ENCODE peak calls at places on chromosomes 6 and 20, in four cellular contexts. One of them, this sample, is unnamed.

GRCh38 chr6:34248198-34248726 is 544 bp downstream of the SMIM29 start:
- DNase-seq in K562: peak
- DNase-seq in HepG2: peak
- DNase-seq in WTC11: peak
- DNase-seq in this sample: peak

GRCh38 chr6:36634317-36634716 is 40.2 kb downstream of the SRSF3 start:
- DNase-seq in HepG2: no peak
- DNase-seq in K562: no peak
- DNase-seq in WTC11: no peak
- DNase-seq in this sample: no peak

GRCh38 chr20:60316759-60317158 is 358.5 kb downstream of the CDH26 start:
- DNase-seq in K562: no peak
- DNase-seq in HepG2: no peak
- DNase-seq in WTC11: no peak
- DNase-seq in this sample: no peak

GRCh38 chr6:16319813-16320532 is 81.6 kb downstream of the GMPR start:
- DNase-seq in WTC11: no peak
- DNase-seq in K562: peak
- DNase-seq in HepG2: no peak
- DNase-seq in this sample: no peak

GRCh38 chr6:2412731-2413130 is 167.3 kb upstream of the GMDS start:
- DNase-seq in K562: no peak
- DNase-seq in HepG2: no peak
- DNase-seq in WTC11: no peak
- DNase-seq in this sample: no peak

GRCh38 chr6:76264466-76264865 is 192.0 kb upstream of the IMPG1 start:
- DNase-seq in K562: no peak
- DNase-seq in WTC11: no peak
- DNase-seq in HepG2: no peak
- DNase-seq in this sample: no peak

GRCh38 chr6:136403166-136403980 is 113.7 kb upstream of the BCLAF1 start:
- DNase-seq in WTC11: no peak
- DNase-seq in K562: peak
- DNase-seq in HepG2: no peak
- DNase-seq in this sample: no peak

GRCh38 chr20:48904566-48905321 is 16.8 kb upstream of the ARFGEF2 start:
- DNase-seq in WTC11: peak
- DNase-seq in HepG2: peak
- DNase-seq in K562: peak
- DNase-seq in this sample: peak

GRCh38 chr20:35467339-35468224 is 12.2 kb downstream of the CEP250 start:
- DNase-seq in K562: no peak
- DNase-seq in HepG2: peak
- DNase-seq in WTC11: no peak
- DNase-seq in this sample: no peak

GRCh38 chr6:133895573-133896343 is 6.8 kb downstream of the TCF21 start:
- DNase-seq in HepG2: no peak
- DNase-seq in WTC11: peak
- DNase-seq in K562: no peak
- DNase-seq in this sample: no peak

GRCh38 chr6:65259080-65259479 is 447.9 kb downstream of the EYS start:
- DNase-seq in HepG2: peak
- DNase-seq in WTC11: no peak
- DNase-seq in K562: no peak
- DNase-seq in this sample: no peak

GRCh38 chr6:157989541-157990289 is 8.1 kb downstream of the SYNJ2 start:
- DNase-seq in K562: peak
- DNase-seq in WTC11: no peak
- DNase-seq in HepG2: no peak
- DNase-seq in this sample: peak

GRCh38 chr6:30806581-30807183 is 62.3 kb upstream of the IER3 start:
- DNase-seq in HepG2: no peak
- DNase-seq in WTC11: no peak
- DNase-seq in K562: no peak
- DNase-seq in this sample: no peak

GRCh38 chr20:34017610-34018009 is 23.9 kb downstream of the RALY start:
- DNase-seq in WTC11: no peak
- DNase-seq in HepG2: no peak
- DNase-seq in K562: no peak
- DNase-seq in this sample: no peak

GRCh38 chr6:168155193-168155592 is 76.2 kb upstream of the FRMD1 start:
- DNase-seq in WTC11: no peak
- DNase-seq in K562: no peak
- DNase-seq in HepG2: no peak
- DNase-seq in this sample: no peak

GRCh38 chr6:156396791-156397418 is 380.3 kb upstream of the ARID1B start:
- DNase-seq in K562: no peak
- DNase-seq in WTC11: peak
- DNase-seq in HepG2: no peak
- DNase-seq in this sample: no peak

GRCh38 chr6:139943391-139943790 is 568.9 kb upstream of the CITED2 start:
- DNase-seq in HepG2: peak
- DNase-seq in K562: no peak
- DNase-seq in WTC11: no peak
- DNase-seq in this sample: no peak

GRCh38 chr6:27130668-27131428 is 116.7 kb upstream of the PRSS16 start:
- DNase-seq in HepG2: no peak
- DNase-seq in K562: no peak
- DNase-seq in WTC11: no peak
- DNase-seq in this sample: no peak

GRCh38 chr6:73579851-73580246 is 59.0 kb upstream of the EEF1A1 start:
- DNase-seq in WTC11: no peak
- DNase-seq in HepG2: peak
- DNase-seq in K562: peak
- DNase-seq in this sample: no peak

GRCh38 chr6:165805067-165805525 is 142.1 kb upstream of the PDE10A start:
- DNase-seq in WTC11: peak
- DNase-seq in K562: no peak
- DNase-seq in HepG2: no peak
- DNase-seq in this sample: no peak

GRCh38 chr6:122696853-122697252 is 82.7 kb upstream of the FABP7 start:
- DNase-seq in K562: no peak
- DNase-seq in WTC11: no peak
- DNase-seq in HepG2: peak
- DNase-seq in this sample: no peak

GRCh38 chr6:90249044-90249443 is 47.6 kb downstream of the BACH2 start:
- DNase-seq in K562: no peak
- DNase-seq in HepG2: no peak
- DNase-seq in WTC11: no peak
- DNase-seq in this sample: no peak

GRCh38 chr6:22036699-22037098 is 260.1 kb downstream of the PRL start:
- DNase-seq in HepG2: no peak
- DNase-seq in K562: no peak
- DNase-seq in WTC11: no peak
- DNase-seq in this sample: no peak

GRCh38 chr20:44167736-44168135 is 19.3 kb downstream of the JPH2 start:
- DNase-seq in K562: no peak
- DNase-seq in HepG2: no peak
- DNase-seq in WTC11: no peak
- DNase-seq in this sample: no peak

GRCh38 chr6:128932061-128932460 is 49.1 kb downstream of the LAMA2 start:
- DNase-seq in HepG2: no peak
- DNase-seq in WTC11: no peak
- DNase-seq in K562: no peak
- DNase-seq in this sample: no peak

GRCh38 chr20:2539341-2539740 is 3.0 kb downstream of the TMC2 start:
- DNase-seq in K562: no peak
- DNase-seq in HepG2: peak
- DNase-seq in WTC11: no peak
- DNase-seq in this sample: no peak

GRCh38 chr6:53734473-53735299 is 60.1 kb upstream of the LRRC1 start:
- DNase-seq in WTC11: peak
- DNase-seq in K562: no peak
- DNase-seq in HepG2: peak
- DNase-seq in this sample: peak

GRCh38 chr6:33116417-33116816 is 40.6 kb downstream of the HLA-DPB1 start:
- DNase-seq in HepG2: no peak
- DNase-seq in WTC11: peak
- DNase-seq in K562: no peak
- DNase-seq in this sample: no peak

GRCh38 chr20:35276408-35276807 is 1.5 kb downstream of the MMP24OS start:
- DNase-seq in WTC11: no peak
- DNase-seq in HepG2: no peak
- DNase-seq in K562: no peak
- DNase-seq in this sample: no peak

GRCh38 chr6:145722190-145722589 is 13.1 kb downstream of the EPM2A start:
- DNase-seq in WTC11: no peak
- DNase-seq in HepG2: no peak
- DNase-seq in K562: no peak
- DNase-seq in this sample: no peak

GRCh38 chr6:125798734-125799510 is 8.2 kb downstream of the NCOA7 start:
- DNase-seq in WTC11: no peak
- DNase-seq in HepG2: no peak
- DNase-seq in K562: no peak
- DNase-seq in this sample: no peak

GRCh38 chr6:123636771-123637170 is at the start of gene TRDN:
- DNase-seq in HepG2: no peak
- DNase-seq in WTC11: no peak
- DNase-seq in K562: no peak
- DNase-seq in this sample: no peak

GRCh38 chr6:152206072-152206818 is 398.8 kb downstream of the ESR1 start:
- DNase-seq in K562: peak
- DNase-seq in WTC11: peak
- DNase-seq in HepG2: peak
- DNase-seq in this sample: no peak

GRCh38 chr6:52020961-52021570 is 66.3 kb downstream of the PKHD1 start:
- DNase-seq in K562: peak
- DNase-seq in WTC11: no peak
- DNase-seq in HepG2: peak
- DNase-seq in this sample: peak

DNA sequence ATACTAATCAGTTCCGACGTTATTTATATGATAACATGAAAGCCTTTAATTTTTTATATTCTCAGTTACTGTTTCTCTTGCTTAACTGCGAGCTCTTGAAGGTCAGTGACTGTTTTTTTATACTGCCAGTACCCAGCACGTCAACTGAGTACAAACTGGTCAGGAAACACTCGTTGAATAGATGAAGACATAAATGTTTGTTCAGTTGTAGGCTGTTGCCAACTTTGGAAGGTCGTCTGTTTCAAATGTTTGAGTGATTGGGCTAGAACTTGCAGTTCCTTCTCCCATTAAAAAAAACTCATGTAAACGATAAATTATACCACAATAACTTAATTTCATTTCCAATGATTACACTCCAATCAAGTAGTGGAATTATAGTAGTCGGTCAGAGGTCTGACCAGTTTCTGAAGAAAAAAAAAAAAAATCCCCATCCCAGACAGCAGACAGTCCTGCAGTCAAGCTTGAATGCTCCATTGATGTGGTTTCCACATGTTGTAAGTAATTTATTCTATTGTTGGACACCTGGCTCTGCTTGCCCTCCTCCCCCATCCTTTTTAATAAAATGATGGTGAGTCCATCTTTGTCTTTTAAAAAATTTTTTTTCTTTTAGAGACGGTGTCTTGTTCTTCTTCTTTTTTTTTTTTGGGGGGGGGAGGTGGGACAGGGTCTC is 81.1 kb downstream of the SASH1 start:
- DNase-seq in HepG2: no peak
- DNase-seq in K562: no peak
- DNase-seq in WTC11: no peak
- DNase-seq in this sample: no peak
- TF ChIP-seq FOXJ3 in HepG2: no peak
- TF ChIP-seq FOXJ3 in K562: no peak
- TF ChIP-seq FOXJ3 in WTC11: no peak
- TF ChIP-seq FOXJ3 in this sample: no peak

DNA sequence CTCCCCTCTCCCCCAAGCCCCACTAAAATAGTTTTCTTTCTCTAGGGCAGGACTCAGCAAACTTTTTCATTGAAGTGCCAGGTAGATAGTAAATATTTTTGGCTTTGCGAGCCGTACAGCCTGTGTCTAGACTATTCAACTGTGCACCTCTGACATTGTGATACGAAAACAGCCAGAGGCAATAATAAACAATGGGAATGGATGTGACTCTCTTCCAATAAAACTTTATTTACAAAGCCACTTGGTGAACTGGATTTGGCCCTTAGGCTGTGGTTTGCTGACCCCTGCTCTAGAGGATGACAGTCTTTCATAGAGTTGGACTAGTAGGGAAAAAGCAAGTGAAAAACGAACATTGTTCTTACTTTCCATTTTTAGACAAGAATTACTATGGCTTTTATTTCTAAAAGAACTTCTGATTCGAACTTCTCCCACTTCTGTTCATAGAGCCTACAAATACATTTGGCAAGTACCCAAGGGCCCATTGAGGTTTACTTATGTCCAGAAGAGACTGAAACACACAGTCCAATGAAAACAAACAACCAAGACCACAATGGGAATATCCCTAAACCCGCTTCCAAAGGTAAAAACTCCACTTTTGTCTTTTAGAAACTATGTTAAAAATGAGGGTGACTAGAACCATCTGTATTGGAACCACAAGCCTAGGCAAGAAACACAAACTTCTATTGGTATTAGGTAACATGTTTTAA is 46.4 kb upstream of the CDKAL1 start:
- DNase-seq in WTC11: no peak
- DNase-seq in K562: no peak
- DNase-seq in HepG2: no peak
- DNase-seq in this sample: no peak
- TF ChIP-seq FOXJ3 in WTC11: no peak
- TF ChIP-seq FOXJ3 in K562: no peak
- TF ChIP-seq FOXJ3 in HepG2: no peak
- TF ChIP-seq FOXJ3 in this sample: no peak

GRCh38 chr6:154450498-154450897 is 60.0 kb downstream of the CNKSR3 start:
- DNase-seq in HepG2: no peak
- DNase-seq in K562: no peak
- DNase-seq in WTC11: no peak
- DNase-seq in this sample: no peak
- TF ChIP-seq FOXJ3 in HepG2: no peak
- TF ChIP-seq FOXJ3 in K562: no peak
- TF ChIP-seq FOXJ3 in WTC11: no peak
- TF ChIP-seq FOXJ3 in this sample: no peak

GRCh38 chr20:10921491-10922010 is 247.8 kb upstream of the JAG1 start:
- DNase-seq in HepG2: no peak
- DNase-seq in K562: no peak
- DNase-seq in WTC11: no peak
- DNase-seq in this sample: no peak

GRCh38 chr20:10922521-10922920 is 248.7 kb upstream of the JAG1 start:
- DNase-seq in K562: no peak
- DNase-seq in HepG2: no peak
- DNase-seq in WTC11: no peak
- DNase-seq in this sample: no peak

GRCh38 chr20:10924628-10925266 is 250.9 kb upstream of the JAG1 start:
- DNase-seq in HepG2: no peak
- DNase-seq in WTC11: no peak
- DNase-seq in K562: no peak
- DNase-seq in this sample: no peak

GRCh38 chr20:10920396-10920795 is 246.6 kb upstream of the JAG1 start:
- DNase-seq in WTC11: no peak
- DNase-seq in HepG2: no peak
- DNase-seq in K562: no peak
- DNase-seq in this sample: no peak

GRCh38 chr20:10922941-10923340 is 249.1 kb upstream of the JAG1 start:
- DNase-seq in HepG2: no peak
- DNase-seq in WTC11: no peak
- DNase-seq in K562: no peak
- DNase-seq in this sample: no peak
- TF ChIP-seq FOXJ3 in HepG2: no peak
- TF ChIP-seq FOXJ3 in WTC11: no peak
- TF ChIP-seq FOXJ3 in K562: no peak
- TF ChIP-seq FOXJ3 in this sample: no peak

GRCh38 chr6:50655848-50656453 is 57.4 kb upstream of the TFAP2D start:
- DNase-seq in HepG2: peak
- DNase-seq in K562: peak
- DNase-seq in WTC11: no peak
- DNase-seq in this sample: peak
- TF ChIP-seq FOXJ3 in HepG2: no peak
- TF ChIP-seq FOXJ3 in K562: no peak
- TF ChIP-seq FOXJ3 in WTC11: no peak
- TF ChIP-seq FOXJ3 in this sample: no peak